ENCODE peak calls at places on chromosomes 7 and 10, in five cellular contexts. V is kidney, G is heart right ventricle, B is transverse colon, P is uterus. A is an unnamed sample. For H3K36me3 and H3K4me1, the result is how much of the 10 kb centered on the place peaks cover.

GRCh38 chr10:69953851-69954250 is 98.8 kb upstream of the MACROH2A2 start:
- DNase-seq in V (no peak), B (no peak), G (no peak), P (no peak), A (no peak)

GRCh38 chr10:59944339-59944935 is 38.1 kb upstream of the CCDC6 start:
- DNase-seq in P (no peak), V (no peak), B (no peak), G (no peak), A (no peak)

GRCh38 chr7:85115006-85115405 is 71.8 kb downstream of the SEMA3D start:
- DNase-seq in P (no peak), B (no peak), V (no peak), G (no peak), A (no peak)

GRCh38 chr10:17645591-17646345 is 1.8 kb downstream of the STAM start:
- DNase-seq in P (no peak), G (no peak), B (no peak), V (no peak), A (no peak)

GRCh38 chr7:75537731-75538130 is 45.6 kb downstream of the SPDYE5 start:
- DNase-seq in G (no peak), B (no peak), P (no peak), V (peak), A (no peak)

GRCh38 chr7:134514663-134515062 is 12.7 kb upstream of the AKR1B10 start:
- DNase-seq in G (no peak), P (no peak), V (no peak), B (peak), A (no peak)

GRCh38 chr10:86601956-86602592 is 52.3 kb upstream of the OPN4 start:
- DNase-seq in B (no peak), P (no peak), G (no peak), V (no peak), A (no peak)

GRCh38 chr10:11162828-11163599 is 145.3 kb downstream of the CELF2 start:
- DNase-seq in B (peak), P (no peak), V (no peak), G (peak), A (peak)

GRCh38 chr10:3666525-3667302 is 118.3 kb downstream of the KLF6 start:
- DNase-seq in G (no peak), V (no peak), B (no peak), P (no peak), A (peak)

GRCh38 chr7:129010075-129010474 is 44.8 kb downstream of the TNPO3 start:
- DNase-seq in B (no peak), P (no peak), G (no peak), V (no peak), A (peak)

GRCh38 chr10:76628801-76629200 is 1008.8 kb downstream of the KCNMA1 start:
- DNase-seq in V (no peak), B (no peak), G (no peak), P (no peak), A (no peak)

GRCh38 chr7:111229181-111229740 is 138.3 kb downstream of the LRRN3 start:
- DNase-seq in B (no peak), V (no peak), P (no peak), G (no peak), A (no peak)

GRCh38 chr7:5477723-5478531 is 54.3 kb upstream of the TNRC18 start:
- DNase-seq in P (no peak), G (no peak), B (no peak), V (no peak), A (peak)

GRCh38 chr7:20267482-20267881 is 50.3 kb upstream of the MACC1 start:
- DNase-seq in P (no peak), V (peak), B (no peak), G (no peak), A (no peak)

GRCh38 chr10:76428541-76429330 is 997.3 kb downstream of the LRMDA start:
- DNase-seq in V (no peak), P (no peak), G (no peak), B (no peak), A (no peak)

GRCh38 chr10:102411341-102412255 is 7.0 kb downstream of the PSD start:
- DNase-seq in G (no peak), B (no peak), V (peak), P (no peak), A (no peak)

GRCh38 chr10:76150139-76150885 is 718.9 kb downstream of the LRMDA start:
- DNase-seq in B (no peak), V (no peak), P (peak), G (no peak), A (peak)

GRCh38 chr7:95046494-95047240 is 139.3 kb downstream of the PPP1R9A start:
- DNase-seq in B (no peak), G (no peak), P (no peak), V (no peak), A (no peak)

GRCh38 chr10:14820010-14820774 is 17.6 kb downstream of the CDNF start:
- DNase-seq in G (no peak), V (no peak), P (no peak), B (no peak), A (no peak)

GRCh38 chr10:103168436-103168835 is 24.6 kb downstream of the NT5C2 start:
- DNase-seq in B (no peak), V (no peak), G (no peak), P (no peak), A (no peak)

GRCh38 chr7:47580175-47580701 is 1.7 kb downstream of the TNS3 start:
- DNase-seq in P (no peak), V (no peak), G (no peak), B (peak), A (peak)

GRCh38 chr10:77887631-77888355 is 38.8 kb downstream of the DLG5 start:
- DNase-seq in B (no peak), P (no peak), G (no peak), V (peak), A (no peak)

GRCh38 chr10:130352291-130352645 is 216.1 kb downstream of the GLRX3 start:
- DNase-seq in G (no peak), B (no peak), P (no peak), V (peak), A (no peak)

GRCh38 chr10:11165591-11166543 is 148.2 kb downstream of the CELF2 start:
- DNase-seq in B (peak), V (peak), G (peak), P (peak), A (peak)

GRCh38 chr10:35640474-35640873 is 1.6 kb downstream of the FZD8 start:
- DNase-seq in P (peak), B (peak), G (peak), V (peak), A (peak)

GRCh38 chr10:6135039-6135438 is 46.2 kb downstream of the RBM17 start:
- DNase-seq in B (no peak), V (no peak), P (no peak), G (no peak), A (no peak)

GRCh38 chr10:31321396-31321941 is 2.5 kb downstream of the ZEB1 start:
- DNase-seq in G (no peak), P (no peak), V (no peak), B (peak), A (no peak)

GRCh38 chr10:93672022-93672678 is 30.2 kb downstream of the FRA10AC1 start:
- DNase-seq in P (no peak), V (no peak), G (no peak), B (no peak), A (no peak)

GRCh38 chr7:16991551-16991950 is 109.8 kb upstream of the AGR3 start:
- DNase-seq in P (no peak), V (no peak), B (no peak), G (no peak), A (no peak)

GRCh38 chr10:5534880-5535856 is 10.4 kb downstream of the CALML3 start:
- DNase-seq in G (no peak), P (peak), B (no peak), V (no peak), A (no peak)

GRCh38 chr10:11336703-11337102 is 274.7 kb downstream of the USP6NL start:
- DNase-seq in B (no peak), P (no peak), V (no peak), G (no peak), A (no peak)

GRCh38 chr7:114789161-114789560 is 132.7 kb upstream of the MDFIC start:
- DNase-seq in V (no peak), P (no peak), B (no peak), G (no peak), A (no peak)

GRCh38 chr10:127298396-127298795 is 102.0 kb upstream of the INSYN2A start:
- DNase-seq in P (no peak), V (no peak), G (no peak), B (no peak), A (no peak)

GRCh38 chr7:64908358-64908757 is 5.3 kb downstream of the ZNF273 start:
- DNase-seq in V (no peak), B (no peak), G (no peak), P (no peak), A (no peak)

GRCh38 chr7:157310676-157311185 is 26.1 kb upstream of the DNAJB6 start:
- DNase-seq in P (no peak), V (no peak), B (no peak), G (no peak), A (no peak)

GRCh38 chr7:159038066-159038465 is 106.6 kb downstream of the VIPR2 start:
- DNase-seq in G (no peak), P (no peak), V (no peak), B (no peak), A (no peak)

GRCh38 chr10:44619975-44620374 is 235.1 kb upstream of the CXCL12 start:
- DNase-seq in P (no peak), V (no peak), G (no peak), B (no peak), A (no peak)

GRCh38 chr10:118865998-118866778 is 111.4 kb upstream of the CACUL1 start:
- DNase-seq in V (no peak), P (no peak), B (no peak), G (no peak), A (no peak)

GRCh38 chr10:75071164-75071489 is 40.3 kb upstream of the SAMD8 start:
- DNase-seq in G (no peak), P (no peak), V (no peak), B (no peak), A (no peak)

GRCh38 chr7:25402528-25402927 is 174.2 kb upstream of the NPVF start:
- DNase-seq in V (no peak), B (no peak), P (no peak), G (no peak), A (no peak)
- H3K36me3 ChIP-seq in V (under half), B (under half), P (under half), G (under half), A (under half)

DNA sequence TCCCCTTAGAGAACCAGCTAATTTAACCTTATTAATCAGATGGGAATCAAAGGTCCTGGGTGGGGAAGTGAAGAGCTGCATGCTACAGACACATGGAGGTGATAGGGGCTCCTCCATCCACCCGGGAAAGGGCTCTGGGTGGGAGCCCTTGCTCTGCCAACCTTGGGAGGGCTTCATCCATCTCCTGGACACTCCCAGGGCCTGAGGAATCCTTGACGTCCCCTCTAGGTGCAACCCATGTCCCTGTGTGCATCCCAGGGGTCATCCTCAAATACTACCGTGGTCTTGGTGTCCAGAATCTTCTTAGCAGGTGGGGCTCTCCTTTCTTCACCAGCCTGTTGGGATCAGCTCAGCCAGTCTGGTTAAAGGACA is 55.4 kb upstream of the IGFBP3 start:
- DNase-seq in P (no peak), G (no peak), B (no peak), V (no peak), A (no peak)
- H3K4me1 ChIP-seq in P (under half), G (under half), B (under half), V (under half), A (under half)

DNA sequence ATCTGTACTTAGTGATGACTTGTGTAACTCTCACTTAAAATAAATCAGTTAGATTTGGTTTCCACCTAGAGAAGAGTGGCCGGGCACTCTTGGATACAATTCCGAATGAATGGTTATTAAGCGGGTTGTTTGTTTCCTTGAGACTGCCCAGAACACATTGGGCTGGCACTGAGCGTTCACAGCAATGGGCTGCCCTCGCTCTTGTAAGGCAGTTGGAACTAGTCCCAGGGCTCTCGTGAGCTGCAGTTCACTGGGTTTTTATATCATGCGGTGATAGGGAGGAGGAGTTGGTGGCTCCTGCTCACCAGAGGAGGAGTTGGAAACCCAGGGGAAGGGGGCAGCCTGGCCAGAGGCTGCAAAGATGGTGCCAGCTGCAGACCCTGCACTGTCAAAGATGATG is 262.4 kb downstream of the CCSER2 start:
- DNase-seq in G (peak), V (no peak), P (no peak), B (peak), A (no peak)
- H3K4me3 ChIP-seq in G (no peak), V (peak), P (no peak), B (no peak), A (no peak)

GRCh38 chr7:55158983-55159382 is 140.2 kb downstream of the EGFR start:
- DNase-seq in G (no peak), B (no peak), P (no peak), V (no peak), A (no peak)
- H3K36me3 ChIP-seq in G (half or more), B (under half), P (under half), V (under half), A (half or more)

DNA sequence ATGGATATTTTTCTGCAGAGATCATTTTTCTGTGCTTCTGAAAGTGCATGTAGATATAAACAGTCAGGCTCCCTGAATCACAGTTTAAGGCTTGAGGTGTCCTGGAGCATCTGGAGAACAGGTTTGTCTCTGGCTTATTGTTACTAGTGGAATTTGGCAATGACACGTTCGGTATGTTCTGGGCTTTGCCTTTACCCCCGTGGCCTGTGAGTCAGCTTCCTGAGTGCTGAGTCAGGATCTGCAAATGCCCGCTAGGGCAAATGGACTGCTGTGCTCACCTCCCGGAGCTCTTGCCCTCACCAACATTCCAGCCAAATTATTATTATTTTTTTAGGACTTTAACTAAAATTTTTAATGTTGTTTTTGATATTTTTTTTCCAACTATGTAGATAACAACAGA is 192.5 kb upstream of the PRSS1 start:
- DNase-seq in P (no peak), G (peak), V (no peak), B (peak), A (no peak)
- H3K4me1 ChIP-seq in P (under half), G (under half), V (under half), B (under half), A (under half)

GRCh38 chr10:123800299-123800698 is 91.3 kb downstream of the CPXM2 start:
- DNase-seq in G (no peak), P (no peak), B (no peak), V (no peak), A (no peak)
- H3K4me3 ChIP-seq in G (no peak), P (no peak), B (no peak), V (no peak), A (no peak)